ENCODE peak calls at places on chromosome 6, in four cellular contexts. S is H1, X is mesenchymal stem cell, G is neuronal stem cell. O is an unnamed sample.

GRCh38 chr6:19137419-19138035 is 699.6 kb upstream of the ID4 start:
- DNase-seq in S (peak), G (no peak), X (no peak), O (no peak)

GRCh38 chr6:54085526-54085925 is 25.7 kb upstream of the MLIP start:
- DNase-seq in S (no peak), X (peak), G (no peak), O (no peak)

GRCh38 chr6:73566954-73567591 is 46.2 kb upstream of the EEF1A1 start:
- DNase-seq in X (peak), G (no peak), S (no peak), O (no peak)

GRCh38 chr6:113383701-113384100 is 473.4 kb upstream of the MARCKS start:
- DNase-seq in X (no peak), S (no peak), G (no peak), O (no peak)

GRCh38 chr6:134351615-134352474 is 33.9 kb upstream of the SGK1 start:
- DNase-seq in G (no peak), S (no peak), X (peak), O (peak)

GRCh38 chr6:82040405-82041221 is 206.9 kb downstream of the IBTK start:
- DNase-seq in G (peak), X (peak), S (no peak), O (peak)

GRCh38 chr6:122049341-122049740 is 350.1 kb upstream of the HSF2 start:
- DNase-seq in S (no peak), G (no peak), X (peak), O (no peak)

GRCh38 chr6:95240514-95240913 is 336.8 kb upstream of the MANEA start:
- DNase-seq in S (no peak), X (no peak), G (no peak), O (no peak)

GRCh38 chr6:23696946-23697345 is 429.1 kb upstream of the NRSN1 start:
- DNase-seq in G (no peak), X (no peak), S (no peak), O (no peak)

GRCh38 chr6:116779569-116780164 is 14.1 kb upstream of the FAM162B start:
- DNase-seq in X (peak), G (peak), S (no peak), O (no peak)

GRCh38 chr6:111176763-111177099 is 89.4 kb downstream of the SLC16A10 start:
- DNase-seq in X (no peak), S (no peak), G (no peak), O (no peak)

GRCh38 chr6:40537446-40537845 is 49.7 kb downstream of the LRFN2 start:
- DNase-seq in X (no peak), S (no peak), G (no peak), O (no peak)

GRCh38 chr6:37904590-37904989 is 85.1 kb downstream of the ZFAND3 start:
- DNase-seq in X (no peak), S (no peak), G (no peak), O (no peak)

GRCh38 chr6:109834131-109834530 is 143.0 kb downstream of the FIG4 start:
- DNase-seq in G (no peak), X (no peak), S (no peak), O (no peak)

GRCh38 chr6:45154679-45155078 is 173.5 kb upstream of the RUNX2 start:
- DNase-seq in X (no peak), S (no peak), G (no peak), O (no peak)
- H3K4me2 ChIP-seq in X (no peak), S (no peak), G (no peak), O (no peak)

GRCh38 chr6:52611833-52612232 is 35.0 kb upstream of the TRAM2 start:
- DNase-seq in S (no peak), X (no peak), G (no peak), O (no peak)
- H3K14ac ChIP-seq in S (no peak), X (no peak), G (no peak), O (no peak)

DNA sequence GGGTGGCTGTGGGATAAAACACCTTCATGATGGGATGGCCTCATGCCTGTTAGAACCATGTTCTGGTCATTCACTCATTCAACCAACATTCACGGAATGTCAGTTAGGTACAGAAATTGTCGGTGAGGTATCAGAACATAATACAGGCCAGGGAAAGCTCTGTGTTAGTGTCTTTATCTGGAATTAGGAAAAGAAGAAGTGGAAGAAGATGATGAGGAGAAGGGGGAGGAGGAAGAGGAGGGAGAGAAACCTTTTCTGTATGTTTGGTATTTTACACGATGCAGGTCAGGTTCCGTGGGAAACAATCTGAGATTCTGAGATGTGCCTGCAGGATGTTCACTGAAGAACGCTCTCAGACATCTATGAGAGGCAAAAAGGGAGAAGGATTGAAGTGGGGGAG is 5.6 kb downstream of the ADTRP start:
- DNase-seq in S (no peak), G (no peak), X (no peak), O (no peak)
- H3K18ac ChIP-seq in S (no peak), G (no peak), X (peak), O (no peak)

GRCh38 chr6:21753571-21754108 is 160.1 kb downstream of the SOX4 start:
- DNase-seq in S (no peak), X (peak), G (no peak), O (no peak)
- H3K4me2 ChIP-seq in S (peak), X (peak), G (no peak), O (no peak)

GRCh38 chr6:155483858-155484257 is 28.2 kb upstream of the NOX3 start:
- DNase-seq in G (no peak), S (no peak), X (peak), O (no peak)
- H3K14ac ChIP-seq in G (no peak), S (no peak), X (no peak), O (no peak)

GRCh38 chr6:169243661-169244060 is 10.0 kb downstream of the THBS2 start:
- DNase-seq in S (no peak), G (no peak), X (no peak), O (no peak)
- H3K18ac ChIP-seq in S (no peak), G (no peak), X (no peak), O (no peak)

GRCh38 chr6:20581070-20581469 is 46.8 kb downstream of the CDKAL1 start:
- DNase-seq in G (no peak), S (no peak), X (no peak), O (no peak)

GRCh38 chr6:20575691-20576451 is 41.6 kb downstream of the CDKAL1 start:
- DNase-seq in S (no peak), G (no peak), X (no peak), O (no peak)

GRCh38 chr6:20574355-20574754 is 40.1 kb downstream of the CDKAL1 start:
- DNase-seq in X (no peak), S (no peak), G (no peak), O (no peak)

GRCh38 chr6:20575125-20575524 is 40.9 kb downstream of the CDKAL1 start:
- DNase-seq in S (no peak), G (no peak), X (no peak), O (no peak)

GRCh38 chr6:20577280-20577679 is 43.0 kb downstream of the CDKAL1 start:
- DNase-seq in X (no peak), G (no peak), S (no peak), O (no peak)
- H3K4me2 ChIP-seq in X (no peak), G (no peak), S (no peak), O (no peak)

DNA sequence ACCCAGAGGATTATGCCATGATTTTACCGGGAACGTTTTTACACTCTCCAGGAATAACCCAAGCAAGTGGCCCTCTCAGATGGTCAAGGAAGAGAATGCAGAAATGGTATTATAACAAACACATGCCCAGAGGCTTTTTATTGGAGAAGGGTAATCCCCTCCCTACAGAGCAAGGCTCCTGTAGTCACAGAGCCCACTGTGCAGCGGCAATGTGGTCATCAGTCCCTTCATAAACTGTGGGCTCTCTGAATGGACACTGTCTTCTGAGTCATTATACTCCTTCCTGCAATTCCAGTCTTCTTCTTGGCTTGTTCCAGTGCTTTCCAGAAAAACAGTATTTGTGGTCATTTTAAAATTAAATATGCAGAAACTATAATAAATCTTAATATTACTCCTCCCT is 74.7 kb downstream of the LAMA4 start:
- DNase-seq in S (no peak), X (peak), G (no peak), O (no peak)
- H3K14ac ChIP-seq in S (no peak), X (no peak), G (no peak), O (no peak)